ENCODE peak calls at places on chromosomes 6 and 20, in four cellular contexts. One of them, this sample, is unnamed.

GRCh38 chr6:118648866-118649554 is 2.4 kb downstream of the CEP85L start:
- DNase-seq in neural progenitor cell: no peak
- DNase-seq in brain microvascular endothelial cell: no peak
- DNase-seq in GM23248: peak; percentile 12
- DNase-seq in this sample: no peak

GRCh38 chr6:75147512-75147911 is 58.3 kb downstream of the COL12A1 start:
- DNase-seq in GM23248: peak; percentile 60
- DNase-seq in neural progenitor cell: no peak
- DNase-seq in brain microvascular endothelial cell: no peak
- DNase-seq in this sample: no peak

GRCh38 chr20:40966103-40966502 is 62.5 kb upstream of the TOP1 start:
- DNase-seq in brain microvascular endothelial cell: no peak
- DNase-seq in GM23248: no peak
- DNase-seq in neural progenitor cell: peak; percentile 53
- DNase-seq in this sample: no peak

GRCh38 chr20:45970646-45971424 is 1.2 kb downstream of the ZNF335 start:
- DNase-seq in GM23248: peak; percentile 75
- DNase-seq in neural progenitor cell: peak; percentile 30
- DNase-seq in brain microvascular endothelial cell: peak; percentile 17
- DNase-seq in this sample: peak; percentile 34

GRCh38 chr20:17648306-17648646 is 33.8 kb downstream of the RRBP1 start:
- DNase-seq in brain microvascular endothelial cell: no peak
- DNase-seq in neural progenitor cell: no peak
- DNase-seq in GM23248: no peak
- DNase-seq in this sample: no peak

GRCh38 chr6:147641511-147641910 is 133.0 kb downstream of the SAMD5 start:
- DNase-seq in neural progenitor cell: no peak
- DNase-seq in brain microvascular endothelial cell: no peak
- DNase-seq in GM23248: no peak
- DNase-seq in this sample: no peak

GRCh38 chr6:140478631-140479030 is 1104.2 kb upstream of the CITED2 start:
- DNase-seq in neural progenitor cell: no peak
- DNase-seq in brain microvascular endothelial cell: no peak
- DNase-seq in GM23248: no peak
- DNase-seq in this sample: no peak

GRCh38 chr6:85015396-85015990 is 251.1 kb upstream of the TBX18 start:
- DNase-seq in neural progenitor cell: peak; percentile 85
- DNase-seq in GM23248: peak; percentile 24
- DNase-seq in brain microvascular endothelial cell: peak; percentile 78
- DNase-seq in this sample: no peak

GRCh38 chr20:25297141-25297905 is 49.4 kb downstream of the PYGB start:
- DNase-seq in GM23248: no peak
- DNase-seq in neural progenitor cell: no peak
- DNase-seq in brain microvascular endothelial cell: no peak
- DNase-seq in this sample: no peak

GRCh38 chr6:30814137-30815084 is 69.9 kb upstream of the DDR1 start:
- DNase-seq in GM23248: peak; percentile 83
- DNase-seq in neural progenitor cell: no peak
- DNase-seq in brain microvascular endothelial cell: no peak
- DNase-seq in this sample: no peak

GRCh38 chr6:104575536-104575935 is 284.2 kb downstream of the HACE1 start:
- DNase-seq in neural progenitor cell: no peak
- DNase-seq in brain microvascular endothelial cell: no peak
- DNase-seq in GM23248: no peak
- DNase-seq in this sample: no peak

GRCh38 chr6:27500177-27500576 is 27.3 kb upstream of the ZNF184 start:
- DNase-seq in brain microvascular endothelial cell: no peak
- DNase-seq in GM23248: no peak
- DNase-seq in neural progenitor cell: no peak
- DNase-seq in this sample: no peak

GRCh38 chr6:27502508-27503435 is 29.9 kb upstream of the ZNF184 start:
- DNase-seq in GM23248: peak; percentile 68
- DNase-seq in neural progenitor cell: peak; percentile 77
- DNase-seq in brain microvascular endothelial cell: peak; percentile 90
- DNase-seq in this sample: peak; percentile 74

GRCh38 chr6:27505209-27506027 is 32.5 kb upstream of the ZNF184 start:
- DNase-seq in neural progenitor cell: peak; percentile 70
- DNase-seq in GM23248: peak; percentile 46
- DNase-seq in brain microvascular endothelial cell: peak; percentile 89
- DNase-seq in this sample: peak; percentile 79

GRCh38 chr6:27503436-27504030 is 30.6 kb upstream of the ZNF184 start:
- DNase-seq in brain microvascular endothelial cell: peak; percentile 72
- DNase-seq in GM23248: peak; percentile 68
- DNase-seq in neural progenitor cell: peak; percentile 73
- DNase-seq in this sample: peak; percentile 79

GRCh38 chr6:27501187-27501586 is 28.3 kb upstream of the ZNF184 start:
- DNase-seq in neural progenitor cell: no peak
- DNase-seq in brain microvascular endothelial cell: no peak
- DNase-seq in GM23248: no peak
- DNase-seq in this sample: no peak
- H3K4me3 ChIP-seq in neural progenitor cell: no peak overlapping the region
- H3K4me3 ChIP-seq in brain microvascular endothelial cell: no peak overlapping the region
- H3K4me3 ChIP-seq in GM23248: no peak overlapping the region
- H3K4me3 ChIP-seq in this sample: no peak overlapping the region

GRCh38 chr6:129695373-129696027 is 14.5 kb downstream of the ARHGAP18 start:
- DNase-seq in GM23248: no peak
- DNase-seq in neural progenitor cell: no peak
- DNase-seq in brain microvascular endothelial cell: no peak
- DNase-seq in this sample: no peak
- H3K27ac ChIP-seq in GM23248: no peak overlapping the region
- H3K27ac ChIP-seq in neural progenitor cell: no peak overlapping the region
- H3K27ac ChIP-seq in brain microvascular endothelial cell: no peak overlapping the region
- H3K27ac ChIP-seq in this sample: peak overlapping the region; percentile 34

DNA sequence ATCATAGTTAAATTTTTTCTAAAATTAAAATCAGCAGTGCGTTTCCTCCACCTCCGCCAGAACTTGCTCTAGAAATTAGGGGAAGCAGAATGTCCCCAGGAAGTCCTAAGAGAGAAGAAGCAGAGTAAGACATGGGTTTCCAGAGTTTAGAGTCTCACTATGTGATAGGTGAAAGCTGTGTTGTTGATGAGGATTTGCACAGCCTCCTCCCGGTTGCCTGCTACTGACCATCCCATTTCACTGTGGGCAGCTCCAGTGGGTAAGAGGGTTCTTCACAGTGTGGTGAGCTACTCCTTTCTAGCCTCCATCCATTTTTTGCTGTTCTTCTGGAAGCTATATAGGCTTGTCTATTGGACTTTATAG is 13.3 kb downstream of the UST start:
- DNase-seq in GM23248: peak; percentile 41
- DNase-seq in neural progenitor cell: no peak
- DNase-seq in brain microvascular endothelial cell: no peak
- DNase-seq in this sample: no peak
- H3K4me3 ChIP-seq in GM23248: peak overlapping the region; percentile 69
- H3K4me3 ChIP-seq in neural progenitor cell: no peak overlapping the region
- H3K4me3 ChIP-seq in brain microvascular endothelial cell: no peak overlapping the region
- H3K4me3 ChIP-seq in this sample: no peak overlapping the region

DNA sequence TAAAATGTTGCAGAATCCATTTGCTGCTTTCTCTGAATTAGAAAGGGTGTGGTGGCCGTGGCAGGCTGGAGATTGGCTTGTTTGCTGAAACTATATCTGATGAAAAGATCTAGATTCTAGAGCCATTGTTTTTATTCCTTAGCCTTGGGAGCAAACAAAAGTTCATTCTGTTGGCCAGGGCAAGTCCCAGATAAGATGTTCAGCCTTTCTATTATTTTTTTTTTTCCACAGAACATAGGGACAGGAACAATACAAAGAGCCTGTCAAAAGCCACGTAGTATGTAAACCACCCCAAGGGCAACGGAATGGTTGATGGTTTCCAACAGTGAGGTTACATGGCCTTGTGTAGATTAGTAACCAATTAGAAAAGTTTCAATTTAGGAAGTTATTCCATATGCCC is 119.9 kb upstream of the SLC22A16 start:
- DNase-seq in GM23248: no peak
- DNase-seq in brain microvascular endothelial cell: no peak
- DNase-seq in neural progenitor cell: no peak
- DNase-seq in this sample: no peak
- H3K27ac ChIP-seq in GM23248: no peak overlapping the region
- H3K27ac ChIP-seq in brain microvascular endothelial cell: no peak overlapping the region
- H3K27ac ChIP-seq in neural progenitor cell: no peak overlapping the region
- H3K27ac ChIP-seq in this sample: no peak overlapping the region

GRCh38 chr6:159134701-159135364 is 34.4 kb upstream of the FNDC1 start:
- DNase-seq in GM23248: peak; percentile 69
- DNase-seq in neural progenitor cell: peak; percentile 76
- DNase-seq in brain microvascular endothelial cell: peak; percentile 53
- DNase-seq in this sample: peak; percentile 27
- H3K4me3 ChIP-seq in GM23248: no peak overlapping the region
- H3K4me3 ChIP-seq in neural progenitor cell: no peak overlapping the region
- H3K4me3 ChIP-seq in brain microvascular endothelial cell: no peak overlapping the region
- H3K4me3 ChIP-seq in this sample: no peak overlapping the region